ENCODE peak calls at places on chromosomes 16 and 17, in ten cellular contexts. L, G, Y, V, H, M, X, Q, P and O are unnamed samples.

GRCh38 chr17:35742896-35743477 is 10.1 kb downstream of the GAS2L2 start:
- DNase-seq in H (no peak), Q (no peak), L (no peak), G (no peak), M (no peak), X (no peak), V (peak), Y (no peak), P (no peak), O (no peak)

GRCh38 chr16:66014221-66014620 is 352.3 kb upstream of the CDH5 start:
- DNase-seq in X (no peak), H (no peak), Q (no peak), G (no peak), L (no peak), M (no peak), V (no peak), Y (no peak), P (no peak), O (no peak)

GRCh38 chr16:77353587-77354263 is 81.1 kb downstream of the ADAMTS18 start:
- DNase-seq in V (no peak), G (peak), Q (no peak), Y (no peak), L (no peak), X (no peak), P (no peak), M (no peak), H (no peak), O (no peak)

GRCh38 chr17:16466407-16466806 is 25.6 kb downstream of the LRRC75A start:
- DNase-seq in Y (no peak), H (no peak), X (no peak), M (no peak), Q (no peak), G (no peak), V (no peak), L (no peak), P (no peak), O (no peak)

GRCh38 chr16:57723170-57723569 is 12.4 kb upstream of the KATNB1 start:
- DNase-seq in P (no peak), G (peak), H (no peak), L (no peak), Q (no peak), M (no peak), V (no peak), X (no peak), Y (no peak), O (no peak)

GRCh38 chr16:16774389-16774788 is 395.4 kb downstream of the NPIPA7 start:
- DNase-seq in L (no peak), P (no peak), Q (no peak), H (no peak), Y (no peak), G (peak), V (no peak), X (no peak), M (no peak), O (no peak)

GRCh38 chr17:80645706-80646325 is 101.2 kb downstream of the RPTOR start:
- DNase-seq in Q (no peak), P (no peak), V (no peak), M (no peak), L (no peak), G (no peak), H (no peak), X (no peak), Y (no peak), O (no peak)

GRCh38 chr17:34755981-34756669 is 176.7 kb downstream of the TMEM132E start:
- DNase-seq in G (peak), L (no peak), M (no peak), X (no peak), H (no peak), Y (no peak), P (no peak), V (no peak), Q (no peak), O (no peak)

GRCh38 chr16:50268352-50268751 is 2.0 kb downstream of the ADCY7 start:
- DNase-seq in H (no peak), P (no peak), Y (no peak), M (no peak), G (no peak), Q (no peak), V (peak), L (peak), X (no peak), O (peak)

GRCh38 chr17:6551909-6552768 is 4.2 kb downstream of the PITPNM3 start:
- DNase-seq in V (peak), G (peak), M (no peak), H (no peak), P (no peak), X (peak), Y (no peak), L (no peak), Q (no peak), O (no peak)

GRCh38 chr16:66127459-66128362 is 238.8 kb upstream of the CDH5 start:
- DNase-seq in M (no peak), G (peak), Q (no peak), V (no peak), P (no peak), H (no peak), X (peak), Y (no peak), L (no peak), O (no peak)

GRCh38 chr17:75661531-75661930 is 5.4 kb downstream of the RECQL5 start:
- DNase-seq in V (no peak), Y (no peak), G (no peak), P (no peak), M (no peak), H (no peak), X (no peak), L (no peak), Q (no peak), O (no peak)

GRCh38 chr17:67343237-67343636 is 23.1 kb downstream of the PSMD12 start:
- DNase-seq in P (no peak), Q (no peak), L (no peak), V (no peak), G (no peak), M (no peak), Y (no peak), H (no peak), X (no peak), O (no peak)

GRCh38 chr16:66658143-66658859 is 38.2 kb downstream of the CMTM4 start:
- DNase-seq in P (no peak), V (no peak), Y (no peak), X (no peak), H (no peak), G (peak), Q (no peak), M (no peak), L (no peak), O (no peak)

GRCh38 chr17:66990047-66990446 is 25.5 kb downstream of the CACNG4 start:
- DNase-seq in G (no peak), M (no peak), Q (no peak), H (no peak), V (no peak), P (no peak), Y (no peak), X (no peak), L (no peak), O (no peak)

GRCh38 chr17:48472485-48473281 is 42.7 kb upstream of the SKAP1 start:
- DNase-seq in X (no peak), G (peak), P (peak), Y (no peak), V (no peak), H (no peak), L (no peak), Q (peak), M (no peak), O (peak)

GRCh38 chr17:78258323-78259229 is 27.1 kb downstream of the TMEM235 start:
- DNase-seq in G (peak), L (no peak), X (peak), M (peak), V (peak), H (no peak), P (no peak), Q (no peak), Y (peak), O (peak)

GRCh38 chr16:87278191-87279093 is 38.8 kb downstream of the C16orf95 start:
- DNase-seq in M (peak), X (peak), P (peak), L (peak), G (peak), H (no peak), Q (peak), V (peak), Y (peak), O (peak)

GRCh38 chr17:75889454-75889853 is 7.3 kb downstream of the TRIM65 start:
- DNase-seq in G (no peak), P (no peak), V (no peak), H (no peak), X (no peak), L (no peak), M (no peak), Q (no peak), Y (no peak), O (no peak)

GRCh38 chr17:1690544-1691221 is 6.0 kb upstream of the PRPF8 start:
- DNase-seq in X (no peak), Y (no peak), Q (no peak), V (no peak), M (no peak), G (no peak), P (no peak), L (no peak), H (no peak), O (no peak)

GRCh38 chr16:31476305-31477219 is 4.6 kb downstream of the TGFB1I1 start:
- DNase-seq in P (no peak), H (peak), G (no peak), X (peak), M (no peak), V (peak), Y (peak), L (peak), Q (no peak), O (peak)

GRCh38 chr17:596763-597644 is 117.6 kb downstream of the VPS53 start:
- DNase-seq in V (no peak), X (no peak), G (no peak), Y (peak), Q (peak), L (no peak), M (peak), P (no peak), H (no peak), O (no peak)

GRCh38 chr17:27407916-27408846 is 48.1 kb upstream of the KSR1 start:
- DNase-seq in M (peak), V (no peak), Q (peak), L (no peak), H (no peak), P (no peak), G (no peak), Y (no peak), X (peak), O (no peak)

GRCh38 chr17:18946536-18946935 is 5.4 kb upstream of the SLC5A10 start:
- DNase-seq in Q (no peak), Y (no peak), V (no peak), H (no peak), P (no peak), L (no peak), G (no peak), X (no peak), M (no peak), O (no peak)

GRCh38 chr16:66894948-66895696 is 14.8 kb downstream of the PDP2 start:
- DNase-seq in Q (peak), H (no peak), X (peak), M (peak), L (peak), G (peak), P (peak), V (no peak), Y (no peak), O (peak)

GRCh38 chr17:28335959-28336871 is 654 bp downstream of the TNFAIP1 start:
- DNase-seq in Y (no peak), H (no peak), M (peak), X (peak), Q (peak), V (peak), G (peak), L (no peak), P (peak), O (peak)

GRCh38 chr16:24463196-24463945 is 76.0 kb upstream of the RBBP6 start:
- DNase-seq in Q (no peak), P (no peak), Y (no peak), X (no peak), V (no peak), H (no peak), G (no peak), M (no peak), L (no peak), O (no peak)

GRCh38 chr16:10740000-10740844 is 3.4 kb upstream of the NUBP1 start:
- DNase-seq in H (no peak), G (no peak), M (no peak), L (no peak), Y (no peak), P (no peak), X (no peak), Q (no peak), V (no peak), O (no peak)